ENCODE peak calls at places on chromosomes 5 and 9, in nine cellular contexts. H is lower lobe of right lung, B is hepatocyte, O is upper lobe of right lung, R is AG10803, W is adipocyte, C is kidney, S is transverse colon, U is astrocyte. Q is an unnamed sample.

GRCh38 chr9:90998573-90998972 is 197.0 kb downstream of the SYK start:
- DNase-seq in H (no peak), B (no peak), O (no peak), R (no peak), W (no peak), C (no peak), S (peak; percentile 21), U (no peak), Q (no peak)

GRCh38 chr5:181189962-181190710 is 14.9 kb downstream of the TRIM7 start:
- DNase-seq in H (no peak), B (peak; percentile 35), O (peak; percentile 71), R (no peak), W (peak; percentile 44), C (no peak), S (peak; percentile 48), U (no peak), Q (no peak)

GRCh38 chr5:82620957-82621600 is 342.9 kb upstream of the RPS23 start:
- DNase-seq in H (no peak), B (no peak), O (no peak), R (peak; percentile 10), W (peak; percentile 19), C (no peak), S (no peak), U (peak; percentile 88), Q (peak; percentile 76)

GRCh38 chr5:140630296-140630695 is 2.7 kb downstream of the CD14 start:
- DNase-seq in H (no peak), B (no peak), O (no peak), R (peak; percentile 24), W (peak; percentile 18), C (no peak), S (no peak), U (no peak), Q (no peak)

GRCh38 chr5:102554728-102555127 is 55.9 kb upstream of the SLCO6A1 start:
- DNase-seq in H (no peak), B (no peak), O (no peak), R (no peak), W (peak; percentile 69), C (no peak), S (no peak), U (no peak), Q (no peak)

GRCh38 chr5:95417971-95418370 is 26.8 kb downstream of the FAM81B start:
- DNase-seq in H (no peak), B (no peak), O (no peak), R (no peak), W (no peak), C (no peak), S (no peak), U (no peak), Q (no peak)

GRCh38 chr9:125428060-125428481 is 166.4 kb downstream of the GAPVD1 start:
- DNase-seq in H (no peak), B (no peak), O (peak; percentile 74), R (no peak), W (no peak), C (peak; percentile 41), S (no peak), U (no peak), Q (peak; percentile 36)

GRCh38 chr5:132263548-132264261 is 6.2 kb downstream of the PDLIM4 start:
- DNase-seq in H (no peak), B (no peak), O (no peak), R (peak; percentile 81), W (peak; percentile 73), C (peak; percentile 88), S (peak; percentile 37), U (peak; percentile 90), Q (no peak)

GRCh38 chr5:32960340-32961065 is 249.4 kb downstream of the NPR3 start:
- DNase-seq in H (no peak), B (no peak), O (no peak), R (peak; percentile 75), W (no peak), C (no peak), S (no peak), U (peak; percentile 6), Q (no peak)

GRCh38 chr5:17379188-17379951 is 118.7 kb upstream of the TAF11L2 start:
- DNase-seq in H (no peak), B (no peak), O (no peak), R (no peak), W (peak; percentile 15), C (no peak), S (no peak), U (peak; percentile 70), Q (no peak)

GRCh38 chr5:173825215-173825865 is 62.8 kb upstream of the CPEB4 start:
- DNase-seq in H (no peak), B (peak; percentile 39), O (no peak), R (peak; percentile 63), W (peak; percentile 65), C (no peak), S (no peak), U (peak; percentile 54), Q (no peak)

GRCh38 chr5:57181151-57181550 is 7.3 kb downstream of the GPBP1 start:
- DNase-seq in H (no peak), B (no peak), O (no peak), R (no peak), W (no peak), C (no peak), S (no peak), U (no peak), Q (no peak)

GRCh38 chr5:149795360-149795759 is 65.2 kb downstream of the PPARGC1B start:
- DNase-seq in H (no peak), B (no peak), O (no peak), R (no peak), W (no peak), C (no peak), S (no peak), U (no peak), Q (no peak)

GRCh38 chr9:131593936-131594665 is 48.8 kb downstream of the PRRT1B start:
- DNase-seq in H (no peak), B (no peak), O (no peak), R (no peak), W (no peak), C (no peak), S (no peak), U (no peak), Q (no peak)

GRCh38 chr5:61331407-61332368 is at the start of gene ZSWIM6:
- DNase-seq in H (peak; percentile 100), B (peak; percentile 100), O (peak; percentile 100), R (peak; percentile 100), W (peak; percentile 100), C (peak; percentile 100), S (peak; percentile 100), U (peak; percentile 97), Q (peak; percentile 93)

GRCh38 chr5:124515494-124516222 is 230.8 kb downstream of the ZNF608 start:
- DNase-seq in H (no peak), B (no peak), O (no peak), R (no peak), W (peak; percentile 43), C (no peak), S (no peak), U (no peak), Q (no peak)
- H3K4me3 ChIP-seq in H (no peak overlapping the region), B (no peak overlapping the region), O (no peak overlapping the region), R (no peak overlapping the region), W (no peak overlapping the region), C (no peak overlapping the region), S (no peak overlapping the region), U (no peak overlapping the region), Q (no peak overlapping the region)

GRCh38 chr5:97544279-97545077 is 361.4 kb upstream of the RIOK2 start:
- DNase-seq in H (no peak), B (no peak), O (no peak), R (peak; percentile 15), W (no peak), C (no peak), S (no peak), U (no peak), Q (no peak)
- H3K4me3 ChIP-seq in H (no peak overlapping the region), B (no peak overlapping the region), O (no peak overlapping the region), R (peak overlapping the region; percentile 3), W (peak overlapping the region; percentile 35), C (no peak overlapping the region), S (no peak overlapping the region), U (no peak overlapping the region), Q (no peak overlapping the region)

DNA sequence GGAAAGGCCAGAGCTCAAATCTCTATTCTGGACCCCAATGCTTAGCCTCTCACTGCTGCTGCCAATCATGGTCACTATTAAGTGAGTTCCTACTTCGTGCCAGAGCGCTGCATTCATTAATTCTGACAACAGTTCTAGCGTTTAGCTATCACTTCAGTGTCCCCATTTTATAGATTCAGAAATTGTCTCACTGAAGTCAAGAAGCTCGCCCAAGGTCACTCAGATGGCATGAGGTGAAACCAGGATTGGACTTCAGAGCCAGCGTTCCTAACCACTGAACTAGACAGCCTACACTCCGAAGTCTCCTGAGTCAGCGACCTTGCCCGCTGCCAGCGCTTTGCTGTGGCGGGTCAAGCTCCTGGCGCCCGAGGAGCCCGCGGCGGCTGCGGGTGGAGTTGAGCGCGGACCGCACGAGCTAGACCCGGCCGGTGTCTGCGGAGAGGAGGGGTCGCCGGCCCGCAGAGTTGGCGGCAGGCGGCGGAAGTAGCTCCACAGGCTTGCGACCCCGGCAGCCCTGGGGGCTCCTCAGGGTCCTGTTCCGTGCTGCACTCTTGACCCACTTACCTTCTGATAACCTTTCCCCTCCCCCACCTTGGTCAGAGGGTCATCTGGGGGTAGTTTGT is 2.1 kb upstream of the GABRB2 start:
- DNase-seq in H (no peak), B (peak; percentile 19), O (no peak), R (no peak), W (no peak), C (no peak), S (peak; percentile 9), U (no peak), Q (no peak)
- H3K4me3 ChIP-seq in H (peak overlapping the region; percentile 52), B (no peak overlapping the region), O (no peak overlapping the region), R (no peak overlapping the region), W (no peak overlapping the region), C (peak overlapping the region; percentile 52), S (peak overlapping the region; percentile 48), U (peak overlapping the region; percentile 13), Q (no peak overlapping the region)

GRCh38 chr9:75616841-75617566 is 273.5 kb upstream of the PCSK5 start:
- DNase-seq in H (no peak), B (no peak), O (no peak), R (no peak), W (no peak), C (no peak), S (no peak), U (no peak), Q (no peak)

GRCh38 chr9:75612754-75613153 is 277.7 kb upstream of the PCSK5 start:
- DNase-seq in H (no peak), B (no peak), O (no peak), R (no peak), W (no peak), C (no peak), S (no peak), U (no peak), Q (no peak)

GRCh38 chr9:75616052-75616451 is 274.4 kb upstream of the PCSK5 start:
- DNase-seq in H (no peak), B (no peak), O (no peak), R (no peak), W (no peak), C (no peak), S (no peak), U (no peak), Q (no peak)

GRCh38 chr9:75615284-75615683 is 275.2 kb upstream of the PCSK5 start:
- DNase-seq in H (no peak), B (peak; percentile 23), O (no peak), R (no peak), W (no peak), C (no peak), S (no peak), U (no peak), Q (no peak)

DNA sequence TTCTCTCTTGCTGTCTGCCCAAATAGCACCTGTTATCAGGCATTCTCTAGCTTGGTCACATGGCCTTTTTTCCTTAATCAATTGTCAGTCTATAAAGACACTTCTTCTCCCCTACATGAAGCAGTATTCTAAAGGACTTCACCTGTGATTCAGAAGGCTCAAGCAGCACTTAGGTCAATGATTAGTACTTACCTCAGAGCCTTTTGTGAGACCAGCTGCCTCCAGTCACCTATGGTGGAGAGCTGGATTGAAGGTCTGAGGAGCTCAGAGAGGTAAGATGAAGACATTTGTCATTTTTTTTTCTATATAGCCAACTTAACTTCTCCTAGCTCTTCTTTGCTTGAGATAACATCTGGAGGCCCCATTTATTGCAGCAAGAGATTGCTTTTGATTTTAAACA is 278.3 kb upstream of the PCSK5 start:
- DNase-seq in H (no peak), B (no peak), O (no peak), R (no peak), W (no peak), C (no peak), S (no peak), U (no peak), Q (no peak)
- H3K4me3 ChIP-seq in H (no peak overlapping the region), B (no peak overlapping the region), O (no peak overlapping the region), R (no peak overlapping the region), W (no peak overlapping the region), C (no peak overlapping the region), S (no peak overlapping the region), U (no peak overlapping the region), Q (no peak overlapping the region)

Q was measured in DND-41.